ENCODE peak calls at places on chromosome 15, in nine cellular contexts. V is mammary epithelial cell; Z is CD4-positive, alpha-beta memory T cell; U is SJSA1; F is tibial nerve; E is heart right ventricle; G is suprapubic skin; H is Panc1; N is testis. P is an unnamed sample.

GRCh38 chr15:56805466-56806146 is 72.3 kb upstream of the ZNF280D start:
- DNase-seq in E (no peak), U (peak), F (no peak), Z (no peak), G (no peak), H (peak), V (peak), N (no peak), P (no peak)

GRCh38 chr15:78739206-78739605 is 72.1 kb downstream of the ADAMTS7 start:
- DNase-seq in H (no peak), F (no peak), Z (no peak), U (peak), N (no peak), V (no peak), G (no peak), E (no peak), P (peak)

GRCh38 chr15:40441012-40441735 is 421 bp downstream of the BAHD1 start:
- DNase-seq in E (peak), N (no peak), V (no peak), F (peak), H (no peak), G (no peak), Z (no peak), U (no peak), P (no peak)

GRCh38 chr15:45921376-45921775 is 286.5 kb downstream of the SQOR start:
- DNase-seq in Z (no peak), F (no peak), E (no peak), U (no peak), N (no peak), V (peak), G (no peak), H (no peak), P (no peak)

GRCh38 chr15:63636518-63637061 is 39.4 kb downstream of the FBXL22 start:
- DNase-seq in U (no peak), Z (no peak), H (no peak), F (no peak), V (no peak), G (no peak), N (no peak), E (no peak), P (no peak)

GRCh38 chr15:77145370-77145769 is 74.5 kb upstream of the TSPAN3 start:
- DNase-seq in G (no peak), V (no peak), U (no peak), H (no peak), Z (no peak), E (no peak), N (no peak), F (no peak), P (no peak)

GRCh38 chr15:62887113-62887570 is 155.4 kb upstream of the TPM1 start:
- DNase-seq in V (no peak), U (no peak), Z (no peak), G (no peak), N (no peak), E (no peak), H (no peak), F (no peak), P (no peak)

GRCh38 chr15:70260096-70260495 is 162.4 kb upstream of the TLE3 start:
- DNase-seq in N (no peak), H (no peak), Z (no peak), U (no peak), E (no peak), G (no peak), V (no peak), F (no peak), P (no peak)

GRCh38 chr15:35167675-35168074 is 82.6 kb upstream of the NANOGP8 start:
- DNase-seq in Z (no peak), N (no peak), E (no peak), G (no peak), H (no peak), U (no peak), F (no peak), V (no peak), P (no peak)

GRCh38 chr15:55786341-55786740 is 43.4 kb upstream of the PRTG start:
- DNase-seq in H (no peak), U (no peak), V (no peak), G (no peak), Z (no peak), E (no peak), F (no peak), N (no peak), P (no peak)

GRCh38 chr15:90037961-90038633 is 37.0 kb downstream of the ZNF710 start:
- DNase-seq in V (peak), Z (peak), U (no peak), G (peak), E (no peak), F (no peak), N (no peak), H (no peak), P (no peak)

GRCh38 chr15:44726568-44727461 is 9.5 kb upstream of the TRIM69 start:
- DNase-seq in V (peak), E (no peak), U (peak), G (no peak), Z (peak), H (peak), N (peak), F (no peak), P (no peak)

GRCh38 chr15:44157679-44158078 is 37.4 kb downstream of the FRMD5 start:
- DNase-seq in H (peak), U (no peak), V (peak), E (no peak), N (no peak), F (no peak), Z (no peak), G (no peak), P (no peak)

GRCh38 chr15:52329980-52330379 is 34.4 kb upstream of the MYO5C start:
- DNase-seq in F (no peak), U (no peak), Z (no peak), E (no peak), N (no peak), H (no peak), V (peak), G (no peak), P (no peak)

GRCh38 chr15:25830844-25831443 is 32.2 kb downstream of the ATP10A start:
- DNase-seq in N (peak), H (no peak), F (no peak), U (peak), E (no peak), G (peak), V (no peak), Z (no peak), P (peak)

GRCh38 chr15:94119923-94120775 is 111.2 kb upstream of the MCTP2 start:
- DNase-seq in E (no peak), U (peak), N (peak), H (peak), Z (peak), F (peak), G (peak), V (peak), P (no peak)

GRCh38 chr15:38229700-38230099 is 22.9 kb upstream of the SPRED1 start:
- DNase-seq in U (no peak), Z (no peak), N (no peak), V (peak), F (no peak), G (no peak), E (no peak), H (no peak), P (no peak)

GRCh38 chr15:90121086-90121485 is 18.8 kb upstream of the IDH2 start:
- DNase-seq in N (no peak), U (no peak), F (no peak), V (no peak), Z (no peak), E (no peak), H (no peak), G (no peak), P (no peak)

GRCh38 chr15:100778831-100779288 is 100.8 kb upstream of the ALDH1A3 start:
- DNase-seq in F (no peak), H (no peak), E (no peak), Z (no peak), V (no peak), U (peak), N (peak), G (no peak), P (peak)

GRCh38 chr15:38354321-38354929 is 99.5 kb upstream of the FAM98B start:
- DNase-seq in H (peak), F (peak), N (peak), G (peak), Z (peak), U (peak), E (no peak), V (peak), P (no peak)

GRCh38 chr15:70421197-70421482 is 323.4 kb upstream of the TLE3 start:
- DNase-seq in Z (no peak), F (no peak), G (no peak), E (no peak), H (no peak), V (no peak), U (no peak), N (no peak), P (no peak)

GRCh38 chr15:92073044-92073785 is 219.7 kb downstream of the SLCO3A1 start:
- DNase-seq in G (no peak), Z (no peak), N (no peak), E (no peak), F (no peak), H (no peak), V (no peak), U (no peak), P (no peak)

GRCh38 chr15:101121511-101122090 is 130.2 kb downstream of the CHSY1 start:
- DNase-seq in G (peak), E (peak), H (no peak), N (peak), Z (no peak), V (peak), F (peak), U (peak), P (peak)

GRCh38 chr15:39243396-39243795 is 337.5 kb upstream of the THBS1 start:
- DNase-seq in U (no peak), Z (no peak), H (no peak), F (no peak), G (no peak), E (no peak), N (no peak), V (no peak), P (no peak)

GRCh38 chr15:32833323-32833944 is 115.6 kb downstream of the GREM1 start:
- DNase-seq in E (no peak), U (no peak), N (no peak), G (no peak), V (peak), H (no peak), F (no peak), Z (no peak), P (no peak)

GRCh38 chr15:34271493-34271892 is 46.7 kb downstream of the EMC4 start:
- DNase-seq in F (no peak), E (no peak), V (peak), Z (no peak), N (no peak), U (no peak), G (no peak), H (no peak), P (no peak)

GRCh38 chr15:94324835-94325767 is 93.7 kb downstream of the MCTP2 start:
- DNase-seq in Z (no peak), H (no peak), V (no peak), F (no peak), G (no peak), E (no peak), N (no peak), U (no peak), P (no peak)

GRCh38 chr15:81182031-81182745 is 14.5 kb upstream of the IL16 start:
- DNase-seq in F (no peak), U (no peak), V (no peak), E (no peak), Z (no peak), N (no peak), G (peak), H (no peak), P (no peak)
- H3K27ac ChIP-seq in F (peak), U (no peak), V (no peak), E (peak), Z (no peak), N (peak), G (peak), H (no peak), P (peak)

GRCh38 chr15:29099131-29099880 is 170.3 kb downstream of the NSMCE3 start:
- DNase-seq in Z (no peak), G (peak), N (no peak), F (no peak), E (no peak), H (no peak), V (no peak), U (no peak), P (no peak)

GRCh38 chr15:29098652-29099051 is 171.0 kb downstream of the NSMCE3 start:
- DNase-seq in V (no peak), N (no peak), E (no peak), G (no peak), U (no peak), Z (no peak), H (no peak), F (no peak), P (no peak)

GRCh38 chr15:29097971-29098370 is 171.7 kb downstream of the NSMCE3 start:
- DNase-seq in F (no peak), Z (no peak), H (no peak), N (no peak), G (peak), U (no peak), V (no peak), E (no peak), P (no peak)

GRCh38 chr15:29095746-29096145 is 173.9 kb downstream of the NSMCE3 start:
- DNase-seq in Z (no peak), N (no peak), E (no peak), G (peak), F (no peak), H (no peak), V (no peak), U (no peak), P (no peak)

GRCh38 chr15:29097168-29097567 is 172.5 kb downstream of the NSMCE3 start:
- DNase-seq in V (no peak), G (peak), F (no peak), Z (no peak), H (no peak), U (no peak), N (no peak), E (no peak), P (no peak)
- H3K4me3 ChIP-seq in V (no peak), G (no peak), F (no peak), Z (no peak), H (no peak), U (no peak), N (no peak), E (no peak), P (no peak)

DNA sequence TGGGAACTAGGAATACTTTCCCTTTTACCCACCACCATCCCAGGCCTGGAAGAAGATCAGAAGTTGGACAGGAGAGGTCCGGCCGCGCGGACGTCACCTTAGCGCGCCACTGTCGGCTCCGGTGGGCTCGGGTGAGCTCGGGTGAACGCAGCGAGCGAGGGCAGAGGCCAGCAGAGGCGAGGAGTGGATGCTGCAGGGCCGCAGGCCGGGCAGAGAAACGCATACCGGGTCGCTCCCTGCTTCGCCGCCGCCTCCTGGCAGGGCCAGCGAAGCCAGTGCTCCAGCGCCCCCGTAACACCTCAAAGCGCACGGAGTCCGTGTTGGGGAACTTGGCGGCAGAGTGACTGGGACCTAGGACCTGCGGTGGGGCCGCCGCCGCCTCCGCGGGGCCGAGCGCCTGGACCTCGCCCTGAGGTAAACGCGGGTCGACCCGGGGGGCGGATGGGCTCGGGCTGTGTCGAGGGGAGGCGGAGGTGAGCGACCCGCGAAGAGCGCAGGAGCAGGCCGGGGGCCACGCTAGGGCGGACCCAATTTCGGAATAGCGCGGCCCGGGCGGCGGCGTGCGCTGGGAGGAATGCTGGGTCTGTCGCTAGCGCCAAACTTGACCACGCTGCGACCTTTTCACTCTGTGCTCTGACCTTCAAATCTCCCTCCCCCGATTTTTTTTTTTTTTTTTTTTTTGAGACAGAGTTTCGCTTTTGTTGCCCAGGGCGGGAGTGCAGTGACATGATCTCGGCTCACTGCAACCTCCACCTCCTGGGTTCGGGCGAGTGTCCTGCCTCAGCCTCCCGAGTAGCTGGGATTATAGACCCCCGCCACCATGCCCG is 1.6 kb downstream of the CYP11A1 start:
- DNase-seq in F (peak), E (peak), V (no peak), H (no peak), G (peak), N (peak), U (no peak), Z (no peak), P (peak)
- H3K27ac ChIP-seq in F (peak), E (peak), V (no peak), H (peak), G (peak), N (peak), U (no peak), Z (no peak), P (no peak)

DNA sequence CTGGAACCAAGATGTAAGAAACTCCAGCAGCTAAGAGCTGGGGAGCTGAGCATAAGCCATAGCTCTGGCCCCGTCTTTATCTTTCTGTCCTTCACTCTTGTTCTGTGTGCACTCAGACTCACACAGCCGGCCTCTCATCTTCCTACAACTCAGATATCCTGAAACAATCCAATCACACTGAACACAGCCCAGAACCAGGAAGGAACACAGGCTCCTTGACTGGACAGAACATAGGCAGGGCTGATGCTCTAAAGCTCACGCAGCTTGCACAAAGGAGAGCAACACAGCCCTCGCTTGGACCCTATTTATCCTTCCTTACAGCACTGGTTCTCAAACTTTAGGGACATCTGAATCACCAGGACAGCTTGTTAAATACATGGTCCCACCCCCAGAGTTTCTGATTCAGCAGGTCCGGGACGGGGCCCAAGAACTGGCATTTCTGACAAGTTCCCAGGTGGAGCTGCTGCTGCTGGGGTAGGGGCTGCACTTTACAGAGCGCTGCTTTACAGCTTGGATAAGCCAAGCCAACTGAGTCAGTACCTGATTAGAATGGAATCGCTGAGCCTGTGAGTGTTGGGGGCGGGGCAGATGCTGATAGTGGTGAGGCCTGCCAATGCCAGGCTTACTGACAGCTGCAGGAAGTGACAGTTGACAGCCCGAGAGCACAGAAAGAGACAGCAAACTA is 65.1 kb downstream of the MRPL46 start:
- DNase-seq in U (no peak), Z (no peak), N (no peak), F (no peak), G (no peak), H (no peak), E (peak), V (no peak), P (no peak)
- H3K4me3 ChIP-seq in U (no peak), Z (no peak), N (no peak), F (no peak), G (no peak), H (no peak), E (no peak), V (no peak), P (no peak)

DNA sequence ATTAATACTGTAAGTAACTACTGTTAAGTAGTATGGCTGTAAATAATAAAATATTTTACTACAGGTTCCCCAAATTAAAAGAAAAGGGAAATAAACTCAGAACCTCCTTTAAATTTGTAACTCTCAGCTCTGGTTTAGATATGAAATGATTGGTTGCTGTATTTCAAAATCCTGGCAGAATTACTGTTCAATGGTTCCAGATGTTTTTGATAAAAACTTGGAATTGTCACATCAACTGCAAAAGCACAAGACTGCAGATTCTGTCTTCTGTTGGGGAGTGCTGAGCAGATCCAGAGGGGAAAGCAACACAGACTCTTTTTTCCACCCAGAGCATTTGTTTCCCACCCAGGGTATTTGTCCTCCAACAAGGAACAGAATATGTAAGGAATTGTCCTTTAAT is 178.2 kb downstream of the KLHL25 start:
- DNase-seq in V (no peak), H (no peak), G (no peak), F (no peak), Z (no peak), U (no peak), N (no peak), E (no peak), P (no peak)
- H3K27ac ChIP-seq in V (peak), H (no peak), G (peak), F (peak), Z (no peak), U (no peak), N (peak), E (peak), P (peak)

DNA sequence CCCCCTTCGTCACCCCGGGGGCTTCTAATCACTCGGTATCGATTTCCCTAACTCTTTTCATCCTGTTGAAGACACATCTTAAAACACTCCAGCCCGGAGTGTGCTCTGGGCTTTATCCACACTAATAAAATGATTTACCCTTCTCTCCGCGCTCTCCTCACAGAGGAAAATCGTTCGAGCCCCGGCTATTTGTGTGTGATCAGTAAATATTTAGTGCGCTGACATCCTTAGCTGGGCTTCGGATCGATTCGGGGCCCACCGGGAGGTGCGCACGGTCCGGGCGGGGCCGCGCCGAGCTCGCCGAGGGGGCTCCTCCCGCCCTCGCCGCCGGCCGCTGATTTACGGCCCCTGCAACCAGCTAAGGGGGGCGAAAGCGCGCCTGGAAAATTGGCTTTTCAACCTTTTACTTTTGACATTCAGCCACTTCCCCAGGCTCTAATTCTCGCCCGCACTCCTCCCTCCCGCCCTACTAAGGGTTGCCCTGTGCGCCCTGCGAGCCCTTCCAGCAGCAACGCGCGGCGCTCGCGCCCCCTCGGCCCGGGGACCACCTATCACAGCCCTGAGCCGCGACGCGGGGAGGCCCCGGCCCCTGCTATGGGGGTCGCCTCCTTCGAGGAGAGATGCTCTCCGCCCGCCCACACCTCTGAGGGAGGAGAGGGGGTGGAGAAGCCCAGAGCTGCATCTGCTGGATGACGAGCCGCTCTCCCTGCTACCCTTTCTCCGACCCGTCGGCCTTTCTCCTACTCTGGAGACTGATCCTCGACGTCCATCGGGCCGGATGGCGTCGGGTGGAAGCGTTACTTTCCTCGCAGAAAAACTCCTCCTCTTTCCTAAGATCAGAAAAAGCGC is 7.9 kb upstream of the NR2F2 start:
- DNase-seq in N (no peak), Z (no peak), G (no peak), U (no peak), F (peak), E (no peak), H (no peak), V (no peak), P (peak)
- H3K4me3 ChIP-seq in N (peak), Z (no peak), G (peak), U (no peak), F (peak), E (peak), H (peak), V (peak), P (peak)

GRCh38 chr15:98651581-98652220 is 3.4 kb downstream of the IGF1R start:
- DNase-seq in G (no peak), U (no peak), N (peak), V (peak), H (no peak), Z (no peak), E (no peak), F (no peak), P (no peak)
- H3K27ac ChIP-seq in G (peak), U (no peak), N (peak), V (peak), H (peak), Z (no peak), E (peak), F (peak), P (peak)

GRCh38 chr15:64686130-64686735 is 89.2 kb downstream of the RBPMS2 start:
- DNase-seq in Z (no peak), E (no peak), N (no peak), V (peak), G (no peak), U (no peak), H (peak), F (no peak), P (no peak)
- H3K4me3 ChIP-seq in Z (no peak), E (no peak), N (no peak), V (no peak), G (no peak), U (no peak), H (no peak), F (no peak), P (no peak)

P was measured in coronary artery.